ENCODE peak calls at places on chromosomes 11 and 22, in seven cellular contexts. H is lung, J is colonic mucosa, V is ovary, Q is endothelial cell of umbilical vein, M is stomach, U is breast epithelium. C is an unnamed sample.

GRCh38 chr11:50298182-50298988 is 265.7 kb downstream of the OR4C45 start:
- DNase-seq in J (no peak), U (no peak), V (peak; percentile 15), M (no peak), H (no peak), Q (no peak), C (no peak)

GRCh38 chr11:123129920-123130319 is 65.1 kb downstream of the CLMP start:
- DNase-seq in H (no peak), Q (no peak), M (no peak), V (no peak), U (no peak), J (no peak), C (no peak)

GRCh38 chr11:27408231-27408630 is 45.2 kb upstream of the CCDC34 start:
- DNase-seq in J (no peak), M (no peak), V (no peak), U (no peak), Q (no peak), H (no peak), C (no peak)

GRCh38 chr11:47305734-47306483 is 36.0 kb downstream of the MADD start:
- DNase-seq in H (no peak), U (peak; percentile 62), M (no peak), J (no peak), Q (no peak), V (no peak), C (no peak)

GRCh38 chr11:58719406-58720117 is 12.2 kb downstream of the GLYAT start:
- DNase-seq in V (no peak), Q (no peak), U (no peak), J (no peak), M (no peak), H (no peak), C (no peak)

GRCh38 chr11:74749965-74750296 is 1.3 kb downstream of the RNF169 start:
- DNase-seq in Q (no peak), V (no peak), U (no peak), H (no peak), J (no peak), M (no peak), C (peak; percentile 14)

GRCh38 chr11:75611823-75612222 is 49.8 kb downstream of the SERPINH1 start:
- DNase-seq in J (no peak), U (no peak), H (no peak), V (no peak), M (no peak), Q (no peak), C (no peak)

GRCh38 chr11:94058630-94059029 is 37.5 kb downstream of the HEPHL1 start:
- DNase-seq in H (no peak), J (no peak), Q (no peak), V (no peak), M (no peak), U (no peak), C (peak; percentile 48)

GRCh38 chr11:46363455-46363920 is 16.2 kb downstream of the DGKZ start:
- DNase-seq in M (no peak), U (peak; percentile 75), V (no peak), J (no peak), H (no peak), Q (peak; percentile 55), C (peak; percentile 89)

GRCh38 chr11:110094298-110095073 is 1.3 kb downstream of the ZC3H12C start:
- DNase-seq in Q (peak; percentile 52), V (no peak), U (no peak), J (no peak), M (no peak), H (no peak), C (no peak)

GRCh38 chr11:66861774-66862558 is 5.1 kb downstream of the LRFN4 start:
- DNase-seq in M (no peak), Q (no peak), J (no peak), U (no peak), H (no peak), V (no peak), C (no peak)

GRCh38 chr11:131883332-131883731 is 512.9 kb downstream of the NTM start:
- DNase-seq in U (no peak), Q (no peak), H (no peak), V (no peak), J (no peak), M (no peak), C (no peak)

GRCh38 chr11:1031121-1031899 is 5.2 kb downstream of the MUC6 start:
- DNase-seq in V (no peak), M (no peak), U (no peak), Q (no peak), H (no peak), J (no peak), C (no peak)

GRCh38 chr11:118374729-118375128 is 15.3 kb downstream of the UBE4A start:
- DNase-seq in U (no peak), M (no peak), V (no peak), H (no peak), J (no peak), Q (no peak), C (no peak)

GRCh38 chr11:122721964-122722266 is 66.4 kb downstream of the UBASH3B start:
- DNase-seq in J (no peak), M (no peak), H (no peak), V (no peak), U (no peak), Q (peak; percentile 70), C (peak; percentile 90)

GRCh38 chr11:83724704-83725114 is 438.5 kb upstream of the CCDC90B start:
- DNase-seq in M (peak; percentile 78), U (peak; percentile 62), V (peak; percentile 13), Q (no peak), J (no peak), H (peak; percentile 36), C (peak; percentile 29)

GRCh38 chr11:86370922-86371614 is 3.6 kb upstream of the CCDC81 start:
- DNase-seq in Q (peak; percentile 67), U (no peak), M (no peak), H (no peak), J (no peak), V (no peak), C (peak; percentile 80)

GRCh38 chr22:44712156-44712555 is 10.2 kb downstream of the PRR5 start:
- DNase-seq in J (no peak), M (no peak), Q (no peak), H (no peak), V (no peak), U (no peak), C (no peak)

GRCh38 chr22:39530692-39531331 is 1.7 kb downstream of the RPS19BP1 start:
- DNase-seq in V (peak; percentile 14), M (no peak), Q (peak; percentile 36), J (peak; percentile 54), U (no peak), H (no peak), C (peak; percentile 57)
- H3K9me3 ChIP-seq in V (no peaks in the 10 kb centered on the region), M (no peaks in the 10 kb centered on the region), Q (no peaks in the 10 kb centered on the region), J (no peaks in the 10 kb centered on the region), U (no peaks in the 10 kb centered on the region), H (no peaks in the 10 kb centered on the region), C (no peaks in the 10 kb centered on the region)

GRCh38 chr11:114606003-114606801 is 10.6 kb upstream of the NXPE4 start:
- DNase-seq in U (no peak), Q (no peak), V (no peak), J (no peak), M (no peak), H (no peak), C (peak; percentile 36)

GRCh38 chr11:114604886-114605285 is 9.3 kb upstream of the NXPE4 start:
- DNase-seq in V (no peak), M (no peak), Q (no peak), U (no peak), J (no peak), H (no peak), C (no peak)

GRCh38 chr11:114607753-114608459 is 12.3 kb upstream of the NXPE4 start:
- DNase-seq in U (no peak), V (no peak), M (no peak), H (no peak), Q (no peak), J (peak; percentile 12), C (peak; percentile 36)

GRCh38 chr11:114604179-114604813 is 8.7 kb upstream of the NXPE4 start:
- DNase-seq in J (peak; percentile 9), Q (no peak), V (no peak), M (no peak), U (no peak), H (no peak), C (no peak)

GRCh38 chr11:114605370-114605769 is 9.8 kb upstream of the NXPE4 start:
- DNase-seq in J (peak; percentile 11), M (no peak), U (no peak), H (no peak), Q (no peak), V (no peak), C (no peak)
- H3K9me3 ChIP-seq in J (no peaks in the 10 kb centered on the region), M (no peaks in the 10 kb centered on the region), U (no peaks in the 10 kb centered on the region), H (no peaks in the 10 kb centered on the region), Q (no peaks in the 10 kb centered on the region), V (peaks cover 4% of the 10 kb centered on the region), C (no peaks in the 10 kb centered on the region)

GRCh38 chr22:49368221-49368975 is 459.3 kb downstream of the BRD1 start:
- DNase-seq in J (peak; percentile 2), Q (no peak), V (no peak), U (no peak), M (peak; percentile 13), H (peak; percentile 20), C (no peak)

GRCh38 chr22:49369726-49370717 is 457.7 kb downstream of the BRD1 start:
- DNase-seq in V (no peak), J (peak; percentile 11), Q (no peak), M (peak; percentile 15), H (peak; percentile 20), U (no peak), C (no peak)

GRCh38 chr22:49370841-49371301 is 456.8 kb downstream of the BRD1 start:
- DNase-seq in H (peak; percentile 10), J (peak; percentile 4), Q (no peak), V (no peak), U (no peak), M (peak; percentile 17), C (no peak)

GRCh38 chr22:49367016-49367697 is 460.5 kb downstream of the BRD1 start:
- DNase-seq in H (peak; percentile 22), Q (no peak), J (peak; percentile 6), M (peak; percentile 13), U (peak; percentile 4), V (no peak), C (no peak)

GRCh38 chr22:49368976-49369725 is 458.5 kb downstream of the BRD1 start:
- DNase-seq in M (peak; percentile 22), Q (no peak), H (peak; percentile 26), V (no peak), U (no peak), J (peak; percentile 14), C (no peak)
- H3K9me3 ChIP-seq in M (no peaks in the 10 kb centered on the region), Q (peaks cover 17% of the 10 kb centered on the region), H (no peaks in the 10 kb centered on the region), V (no peaks in the 10 kb centered on the region), U (no peaks in the 10 kb centered on the region), J (no peaks in the 10 kb centered on the region), C (no peaks in the 10 kb centered on the region)

GRCh38 chr22:47197735-47198500 is 435.5 kb downstream of the TBC1D22A start:
- DNase-seq in J (no peak), U (no peak), V (peak; percentile 20), Q (no peak), H (no peak), M (peak; percentile 20), C (no peak)

GRCh38 chr22:47196881-47197701 is 434.6 kb downstream of the TBC1D22A start:
- DNase-seq in V (peak; percentile 11), U (no peak), M (peak; percentile 22), Q (no peak), H (no peak), J (peak; percentile 15), C (no peak)

GRCh38 chr22:47195676-47196492 is 433.4 kb downstream of the TBC1D22A start:
- DNase-seq in M (peak; percentile 18), U (no peak), J (peak; percentile 11), H (no peak), V (peak; percentile 41), Q (no peak), C (peak; percentile 26)

GRCh38 chr22:47195156-47195675 is 432.8 kb downstream of the TBC1D22A start:
- DNase-seq in Q (no peak), M (peak; percentile 16), H (no peak), J (peak; percentile 15), U (no peak), V (peak; percentile 6), C (no peak)

GRCh38 chr22:47196493-47196849 is 434.0 kb downstream of the TBC1D22A start:
- DNase-seq in H (no peak), V (no peak), M (peak; percentile 7), U (no peak), J (no peak), Q (no peak), C (no peak)
- H3K9me3 ChIP-seq in H (no peaks in the 10 kb centered on the region), V (no peaks in the 10 kb centered on the region), M (no peaks in the 10 kb centered on the region), U (no peaks in the 10 kb centered on the region), J (no peaks in the 10 kb centered on the region), Q (no peaks in the 10 kb centered on the region), C (no peaks in the 10 kb centered on the region)